ENCODE peak calls at places on chromosomes 2 and 18, in nine cellular contexts. P, N, R, I, W, J, D, Z and Y are unnamed samples.
A peak's percentile ranks its signal among the peaks of the same experiment; 100 is the strongest.

GRCh38 chr18:23235860-23236259 is 100.6 kb downstream of the CABLES1 start:
- DNase-seq in W (no peak), J (no peak), Z (peak; percentile 74), I (no peak), D (no peak), N (no peak), R (no peak), P (peak; percentile 62), Y (no peak)

GRCh38 chr2:17227856-17228255 is 290.4 kb downstream of the RAD51AP2 start:
- DNase-seq in D (no peak), P (no peak), Z (no peak), W (no peak), N (peak; percentile 66), J (no peak), I (no peak), R (no peak), Y (no peak)

GRCh38 chr2:67311536-67311935 is 85.6 kb upstream of the ETAA1 start:
- DNase-seq in Z (no peak), I (peak; percentile 51), P (no peak), D (no peak), W (no peak), J (no peak), R (no peak), N (peak; percentile 92), Y (peak; percentile 73)

GRCh38 chr2:26043862-26044736 is 10.2 kb downstream of the RAB10 start:
- DNase-seq in W (no peak), Z (peak; percentile 26), I (no peak), N (peak; percentile 79), R (peak; percentile 71), D (no peak), P (no peak), J (no peak), Y (peak; percentile 48)

GRCh38 chr2:231530099-231531085 is at the start of gene NMUR1:
- DNase-seq in J (no peak), R (peak; percentile 83), P (peak; percentile 95), N (peak; percentile 20), I (no peak), W (no peak), Z (peak; percentile 88), D (peak; percentile 31), Y (peak; percentile 12)

GRCh38 chr2:241540766-241541561 is 17.6 kb upstream of the BOK start:
- DNase-seq in D (peak; percentile 59), N (peak; percentile 65), W (no peak), I (no peak), J (peak; percentile 72), Z (peak; percentile 97), P (peak; percentile 79), R (peak; percentile 88), Y (peak; percentile 67)

GRCh38 chr2:170362313-170362795 is 184.4 kb downstream of the MYO3B start:
- DNase-seq in Z (no peak), R (no peak), W (no peak), N (no peak), I (no peak), J (no peak), D (no peak), P (no peak), Y (no peak)

GRCh38 chr2:110116033-110116710 is 550 bp upstream of the MALL start:
- DNase-seq in P (no peak), I (no peak), R (peak; percentile 72), Z (peak; percentile 85), D (no peak), W (no peak), N (peak; percentile 51), J (no peak), Y (peak; percentile 64)

GRCh38 chr18:61503688-61504087 is 170.5 kb downstream of the CDH20 start:
- DNase-seq in D (no peak), Z (no peak), W (no peak), I (no peak), P (no peak), N (no peak), J (no peak), R (no peak), Y (no peak)

GRCh38 chr2:26717362-26717761 is 24.8 kb downstream of the KCNK3 start:
- DNase-seq in R (no peak), J (no peak), Z (no peak), D (no peak), P (no peak), N (no peak), W (no peak), I (no peak), Y (no peak)

GRCh38 chr2:32357545-32358482 is 991 bp downstream of the BIRC6 start:
- DNase-seq in W (peak; percentile 6), Z (peak; percentile 84), P (peak; percentile 91), I (no peak), R (peak; percentile 76), J (no peak), D (peak; percentile 39), N (peak; percentile 49), Y (peak; percentile 52)

GRCh38 chr18:354003-354402 is 86.2 kb upstream of the THOC1 start:
- DNase-seq in N (no peak), Z (no peak), I (no peak), R (no peak), D (no peak), P (no peak), J (no peak), W (no peak), Y (no peak)

GRCh38 chr18:44723366-44723765 is 42.7 kb downstream of the SETBP1 start:
- DNase-seq in Z (no peak), R (no peak), I (no peak), D (no peak), N (no peak), W (no peak), P (no peak), J (no peak), Y (no peak)

GRCh38 chr18:60554961-60555360 is 182.4 kb upstream of the MC4R start:
- DNase-seq in W (no peak), N (no peak), P (no peak), D (no peak), J (no peak), Z (no peak), I (no peak), R (no peak), Y (no peak)

GRCh38 chr2:160491922-160492371 is 1.7 kb downstream of the RBMS1 start:
- DNase-seq in R (no peak), P (no peak), Z (peak; percentile 53), W (no peak), I (no peak), D (peak; percentile 18), N (peak; percentile 76), J (no peak), Y (peak; percentile 86)

GRCh38 chr2:239944706-239945551 is 80.2 kb downstream of the NDUFA10 start:
- DNase-seq in P (peak; percentile 89), I (no peak), Z (peak; percentile 51), R (peak; percentile 69), D (peak; percentile 12), J (peak; percentile 28), N (no peak), W (no peak), Y (no peak)

GRCh38 chr2:27249077-27249890 is 13.6 kb downstream of the SLC30A3 start:
- DNase-seq in N (no peak), J (no peak), D (no peak), R (no peak), Z (no peak), W (no peak), I (no peak), P (no peak), Y (peak; percentile 30)

DNA sequence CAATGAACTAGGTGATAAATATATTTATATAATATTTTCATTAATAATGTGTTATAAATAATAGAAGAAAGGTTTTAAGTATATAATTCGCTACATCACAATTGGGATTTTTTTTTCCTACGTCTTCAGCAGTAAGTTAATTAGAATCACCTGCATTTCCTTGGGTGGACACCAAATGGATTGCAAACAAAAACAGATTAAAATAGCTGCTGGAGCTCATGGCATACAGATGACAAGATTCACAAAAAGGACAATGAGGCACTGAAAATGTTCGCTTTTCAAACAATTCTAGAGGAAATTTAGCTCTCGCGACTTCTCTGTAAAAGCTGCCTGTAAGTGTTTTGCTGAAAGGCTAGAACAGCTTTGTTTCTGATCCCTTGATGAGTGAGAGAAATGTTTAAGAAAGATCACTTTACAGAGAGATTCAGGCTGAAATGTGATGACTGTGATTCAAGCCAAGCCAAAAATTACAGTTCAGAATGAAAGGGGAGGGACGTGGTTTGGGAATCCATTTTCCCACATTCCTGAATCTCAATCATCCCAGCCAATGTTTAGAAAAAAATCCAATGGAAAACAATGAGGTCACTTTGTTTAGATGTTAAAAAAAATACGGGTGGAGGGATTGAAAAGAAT is 416.5 kb downstream of the ARHGAP15 start:
- DNase-seq in D (no peak), Z (no peak), J (no peak), I (peak; percentile 20), R (no peak), W (no peak), N (no peak), P (no peak), Y (no peak)
- H3K4me3 ChIP-seq in D (no peak overlapping the region), Z (no peak overlapping the region), J (no peak overlapping the region), I (no peak overlapping the region), R (no peak overlapping the region), W (no peak overlapping the region), N (no peak overlapping the region), P (no peak overlapping the region), Y (no peak overlapping the region)

GRCh38 chr2:126971481-126972271 is 73.0 kb downstream of the TEX51 start:
- DNase-seq in J (peak; percentile 61), R (peak; percentile 87), W (peak; percentile 16), N (peak; percentile 61), D (peak; percentile 75), I (peak; percentile 21), Z (peak; percentile 93), P (peak; percentile 92), Y (peak; percentile 75)
- H3K4me3 ChIP-seq in J (peak overlapping the region; percentile 54), R (peak overlapping the region; percentile 51), W (peak overlapping the region; percentile 64), N (peak overlapping the region; percentile 52), D (peak overlapping the region; percentile 25), I (peak overlapping the region; percentile 48), Z (no peak overlapping the region), P (peak overlapping the region; percentile 8), Y (peak overlapping the region; percentile 51)

DNA sequence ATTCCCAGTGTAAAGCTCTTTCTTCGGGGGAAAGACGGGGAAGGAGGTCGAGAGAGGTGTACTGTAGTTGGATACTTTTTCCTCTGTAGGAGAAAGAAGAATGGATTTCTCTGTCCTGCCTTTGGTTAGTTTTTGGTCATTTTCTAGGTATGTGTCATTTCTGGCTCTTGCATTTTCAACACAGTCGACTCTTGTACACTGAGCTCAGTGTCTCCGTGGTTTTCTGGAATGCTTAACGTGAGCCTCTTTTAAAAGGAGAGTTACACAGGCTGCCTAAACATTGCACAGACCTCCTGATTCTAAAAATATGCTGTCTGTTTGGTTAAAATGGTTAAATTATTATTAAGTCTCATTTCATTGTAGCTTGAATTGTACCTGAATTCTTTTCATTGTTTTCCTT is 21.8 kb upstream of the GLS start:
- DNase-seq in I (no peak), P (no peak), W (no peak), D (no peak), Z (no peak), J (no peak), R (no peak), N (peak; percentile 79), Y (peak; percentile 86)
- H3K4me3 ChIP-seq in I (peak overlapping the region; percentile 7), P (no peak overlapping the region), W (peak overlapping the region; percentile 30), D (no peak overlapping the region), Z (no peak overlapping the region), J (no peak overlapping the region), R (no peak overlapping the region), N (no peak overlapping the region), Y (no peak overlapping the region)

DNA sequence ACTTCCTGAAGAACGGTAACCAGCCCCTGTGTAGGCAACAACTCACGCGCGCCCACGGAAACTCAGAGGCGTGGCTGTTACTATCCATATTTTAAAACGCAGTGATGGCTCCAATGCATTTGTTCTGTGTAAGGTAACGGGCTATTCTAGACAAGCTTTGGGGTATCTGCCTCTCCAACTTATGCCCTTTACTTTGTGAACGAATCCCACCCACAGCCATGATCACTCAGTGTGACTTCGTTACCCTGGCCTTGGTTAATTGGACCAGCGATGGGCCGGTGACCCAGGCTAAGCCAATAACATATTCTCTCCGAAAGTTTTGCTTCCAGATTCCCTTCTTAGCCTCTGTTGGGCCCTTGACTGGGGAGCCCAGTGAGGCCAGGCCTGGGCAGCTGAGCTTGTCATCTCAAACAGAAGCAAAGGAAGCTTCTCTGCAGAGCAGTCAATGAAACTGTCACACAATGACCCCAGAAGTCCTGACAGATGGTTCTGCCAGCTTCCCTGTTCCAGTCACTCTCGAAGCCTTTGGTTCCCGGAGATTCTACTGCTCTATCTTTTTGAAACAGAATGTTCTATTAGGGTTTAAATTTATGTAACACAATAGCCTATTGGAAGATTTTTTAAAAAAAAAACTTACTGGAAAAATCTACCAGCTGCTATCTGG is 30.7 kb upstream of the ROCK2 start:
- DNase-seq in D (no peak), I (no peak), P (no peak), R (no peak), W (no peak), Z (no peak), J (no peak), N (peak; percentile 12), Y (no peak)
- H3K4me3 ChIP-seq in D (no peak overlapping the region), I (peak overlapping the region; percentile 53), P (no peak overlapping the region), R (no peak overlapping the region), W (peak overlapping the region; percentile 63), Z (no peak overlapping the region), J (peak overlapping the region; percentile 41), N (no peak overlapping the region), Y (no peak overlapping the region)